ENCODE peak calls at places on chromosome 16, in five cellular contexts. X is fibroblast of mammary gland, H is DND-41, U is non-pigmented ciliary epithelial cell, V is A549. C is an unnamed sample.

GRCh38 chr16:70432304-70432799 is 6.5 kb downstream of the ST3GAL2 start:
- DNase-seq in X (no peak), H (no peak), U (no peak), V (no peak), C (no peak)

GRCh38 chr16:86042996-86043725 is 144.2 kb downstream of the IRF8 start:
- DNase-seq in X (no peak), H (no peak), U (no peak), V (no peak), C (no peak)

GRCh38 chr16:12348733-12349704 is 372.5 kb downstream of the SNX29 start:
- DNase-seq in X (no peak), H (no peak), U (no peak), V (no peak), C (no peak)

GRCh38 chr16:79381552-79382042 is 218.9 kb downstream of the MAF start:
- DNase-seq in X (no peak), H (no peak), U (no peak), V (no peak), C (no peak)

GRCh38 chr16:63714876-63715275 is 1407.0 kb downstream of the CDH11 start:
- DNase-seq in X (no peak), H (no peak), U (no peak), V (no peak), C (no peak)

GRCh38 chr16:48378836-48379235 is 6.4 kb downstream of the SIAH1 start:
- DNase-seq in X (no peak), H (no peak), U (no peak), V (no peak), C (no peak)

GRCh38 chr16:64152010-64152767 is 969.7 kb downstream of the CDH11 start:
- DNase-seq in X (peak; percentile 31), H (no peak), U (no peak), V (no peak), C (no peak)

GRCh38 chr16:48911700-48912099 is 301.7 kb upstream of the N4BP1 start:
- DNase-seq in X (peak; percentile 32), H (no peak), U (no peak), V (no peak), C (no peak)

GRCh38 chr16:26795184-26795583 is 271.5 kb upstream of the C16orf82 start:
- DNase-seq in X (no peak), H (peak; percentile 20), U (no peak), V (no peak), C (no peak)

GRCh38 chr16:3993052-3993785 is 112.7 kb upstream of the CREBBP start:
- DNase-seq in X (no peak), H (no peak), U (no peak), V (no peak), C (no peak)

GRCh38 chr16:13168091-13168572 is 266.7 kb downstream of the SHISA9 start:
- DNase-seq in X (no peak), H (no peak), U (no peak), V (no peak), C (no peak)

GRCh38 chr16:30094541-30095165 is 1.4 kb downstream of the YPEL3 start:
- DNase-seq in X (no peak), H (no peak), U (no peak), V (no peak), C (no peak)

GRCh38 chr16:82331397-82331796 is 161.4 kb upstream of the MPHOSPH6 start:
- DNase-seq in X (no peak), H (no peak), U (no peak), V (no peak), C (no peak)

GRCh38 chr16:54356391-54356790 is 69.8 kb upstream of the IRX3 start:
- DNase-seq in X (peak; percentile 69), H (no peak), U (no peak), V (no peak), C (no peak)

GRCh38 chr16:87202346-87202745 is 114.8 kb downstream of the C16orf95 start:
- DNase-seq in X (peak; percentile 64), H (no peak), U (no peak), V (no peak), C (no peak)

GRCh38 chr16:65845466-65846209 is 520.9 kb upstream of the CDH5 start:
- DNase-seq in X (peak; percentile 14), H (no peak), U (no peak), V (no peak), C (no peak)

GRCh38 chr16:81405702-81406113 is 38.9 kb upstream of the CMIP start:
- DNase-seq in X (peak; percentile 70), H (no peak), U (peak; percentile 96), V (peak; percentile 96), C (no peak)

GRCh38 chr16:69514366-69514765 is 51.4 kb upstream of the NFAT5 start:
- DNase-seq in X (no peak), H (no peak), U (no peak), V (no peak), C (no peak)

GRCh38 chr16:17244865-17245264 is 225.9 kb downstream of the XYLT1 start:
- DNase-seq in X (no peak), H (no peak), U (no peak), V (no peak), C (no peak)

GRCh38 chr16:67525176-67525860 is 3.3 kb upstream of the RIPOR1 start:
- DNase-seq in X (no peak), H (no peak), U (no peak), V (no peak), C (no peak)

GRCh38 chr16:68800257-68800875 is 43.0 kb upstream of the TANGO6 start:
- DNase-seq in X (peak; percentile 81), H (peak; percentile 56), U (peak; percentile 62), V (peak; percentile 81), C (peak; percentile 85)

GRCh38 chr16:69839798-69840409 is 77.8 kb downstream of the WWP2 start:
- DNase-seq in X (no peak), H (no peak), U (no peak), V (no peak), C (peak; percentile 66)

GRCh38 chr16:89798832-89799370 is 17.5 kb downstream of the FANCA start:
- DNase-seq in X (no peak), H (no peak), U (no peak), V (no peak), C (no peak)

GRCh38 chr16:12087901-12088364 is 111.4 kb downstream of the SNX29 start:
- DNase-seq in X (no peak), H (peak; percentile 32), U (no peak), V (no peak), C (no peak)

GRCh38 chr16:82750078-82750477 is 123.3 kb downstream of the CDH13 start:
- DNase-seq in X (no peak), H (no peak), U (no peak), V (no peak), C (no peak)

GRCh38 chr16:6656760-6657159 is 675.9 kb upstream of the RBFOX1 start:
- DNase-seq in X (no peak), H (no peak), U (no peak), V (no peak), C (no peak)

GRCh38 chr16:85615852-85616607 is 2.9 kb downstream of the GSE1 start:
- DNase-seq in X (peak; percentile 71), H (peak; percentile 93), U (no peak), V (peak; percentile 84), C (peak; percentile 78)

C was measured in NCI-H524.